ENCODE peak calls at places on chromosomes 7 and 10, in four cellular contexts. W is heart right ventricle, Y is IMR-90, H is upper lobe of right lung. Z is an unnamed sample.
A peak's percentile ranks its signal among the peaks of the same experiment; 100 is the strongest.

GRCh38 chr10:93288679-93289634 is 193.2 kb downstream of the MYOF start:
- DNase-seq in W (peak; percentile 61), Y (peak; percentile 84), H (peak; percentile 69), Z (peak; percentile 60)

GRCh38 chr10:48463318-48464003 is 141.4 kb downstream of the ARHGAP22 start:
- DNase-seq in W (no peak), Y (no peak), H (peak; percentile 64), Z (peak; percentile 62)

GRCh38 chr10:124640538-124641231 is 103.5 kb downstream of the FAM53B start:
- DNase-seq in W (no peak), Y (no peak), H (peak; percentile 87), Z (peak; percentile 51)

GRCh38 chr7:88791891-88792290 is 3.6 kb downstream of the TEX47 start:
- DNase-seq in W (no peak), Y (no peak), H (no peak), Z (no peak)

GRCh38 chr10:117534321-117535044 is 8.1 kb upstream of the EMX2 start:
- DNase-seq in W (no peak), Y (no peak), H (no peak), Z (peak; percentile 39)

GRCh38 chr7:120842131-120842621 is 15.8 kb downstream of the TSPAN12 start:
- DNase-seq in W (no peak), Y (no peak), H (no peak), Z (no peak)

GRCh38 chr7:954330-955238 is at the start of gene ADAP1:
- DNase-seq in W (no peak), Y (peak; percentile 47), H (peak; percentile 82), Z (peak; percentile 81)

GRCh38 chr7:106752345-106752744 is 91.4 kb upstream of the CCDC71L start:
- DNase-seq in W (no peak), Y (no peak), H (no peak), Z (no peak)

GRCh38 chr7:130273081-130273699 is 6.5 kb downstream of the CPA2 start:
- DNase-seq in W (no peak), Y (peak; percentile 48), H (no peak), Z (peak; percentile 55)

GRCh38 chr7:152872061-152872744 is 112.7 kb downstream of the ACTR3B start:
- DNase-seq in W (no peak), Y (no peak), H (peak; percentile 51), Z (no peak)

GRCh38 chr10:34766811-34767516 is 48.1 kb downstream of the PARD3 start:
- DNase-seq in W (no peak), Y (no peak), H (no peak), Z (no peak)

GRCh38 chr10:20474064-20474463 is 423.0 kb downstream of the NEBL start:
- DNase-seq in W (no peak), Y (no peak), H (no peak), Z (no peak)

GRCh38 chr7:142669074-142669654 is 80.1 kb upstream of the PRSS1 start:
- DNase-seq in W (no peak), Y (peak; percentile 3), H (no peak), Z (no peak)

GRCh38 chr7:148697256-148697841 is 1.4 kb upstream of the CUL1 start:
- DNase-seq in W (peak; percentile 67), Y (peak; percentile 63), H (no peak), Z (peak; percentile 55)

GRCh38 chr10:59954296-59954695 is 47.9 kb upstream of the CCDC6 start:
- DNase-seq in W (no peak), Y (peak; percentile 1), H (no peak), Z (no peak)

GRCh38 chr7:81632418-81632817 is 137.4 kb downstream of the HGF start:
- DNase-seq in W (no peak), Y (peak; percentile 37), H (no peak), Z (no peak)

GRCh38 chr7:151431281-151431767 is 8.6 kb downstream of the CRYGN start:
- DNase-seq in W (no peak), Y (no peak), H (peak; percentile 35), Z (no peak)

GRCh38 chr10:1408656-1409358 is 328.5 kb downstream of the ADARB2 start:
- DNase-seq in W (no peak), Y (no peak), H (no peak), Z (no peak)

GRCh38 chr7:20417260-20417659 is 86.6 kb downstream of the ITGB8 start:
- DNase-seq in W (no peak), Y (no peak), H (no peak), Z (no peak)

GRCh38 chr7:93055543-93056107 is 62.2 kb downstream of the SAMD9 start:
- DNase-seq in W (no peak), Y (peak; percentile 62), H (no peak), Z (no peak)

DNA sequence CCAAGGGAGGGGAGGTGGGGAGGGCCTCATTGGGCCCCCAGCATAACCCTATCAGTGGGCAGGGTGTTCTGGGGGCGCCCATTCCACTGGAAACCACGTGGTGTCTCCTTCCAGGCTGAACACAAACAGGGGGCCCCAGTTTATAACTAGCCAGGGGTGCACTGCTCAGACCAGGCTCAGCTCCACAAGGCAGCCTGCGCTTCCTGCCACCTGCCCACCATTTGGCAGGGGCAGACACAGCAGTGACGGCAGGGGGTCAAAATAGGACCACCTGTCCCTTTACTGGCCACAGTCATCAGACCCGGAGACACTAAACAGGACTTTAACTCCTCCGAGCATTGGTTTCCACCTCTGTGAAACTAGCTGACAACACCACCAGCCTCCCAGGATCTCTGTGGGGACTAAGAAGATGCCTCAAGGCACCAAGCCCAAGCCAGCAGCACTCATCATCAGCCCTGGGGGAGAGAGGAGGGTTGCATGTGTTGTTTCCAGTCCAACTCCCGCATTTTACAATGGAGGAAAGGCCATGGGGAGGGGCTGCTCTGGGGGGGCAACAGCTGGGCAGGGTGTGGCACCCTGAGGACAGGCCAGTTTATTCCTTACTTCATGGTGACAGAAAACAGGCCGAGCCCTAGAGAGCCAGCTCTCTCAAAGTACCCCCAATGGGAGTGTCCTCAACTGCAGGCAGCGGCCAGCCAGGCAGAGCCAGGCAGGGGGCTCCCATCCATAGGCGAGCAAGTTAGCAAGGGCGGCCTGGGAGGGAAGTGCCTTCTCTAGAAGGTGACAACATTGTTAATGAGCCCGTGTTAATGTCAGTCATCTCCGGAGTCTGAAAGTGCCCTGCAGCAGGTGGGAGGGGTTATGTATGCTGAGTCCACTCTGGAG is 127.6 kb downstream of the TNS3 start:
- DNase-seq in W (no peak), Y (peak; percentile 29), H (peak; percentile 63), Z (no peak)
- H3K4me1 ChIP-seq in W (peaks cover 62% of the 10 kb centered on the region), Y (peaks cover 48% of the 10 kb centered on the region), H (peaks cover 64% of the 10 kb centered on the region), Z (peaks cover 16% of the 10 kb centered on the region)

GRCh38 chr10:74937446-74937935 is 111.1 kb downstream of the KAT6B start:
- DNase-seq in W (no peak), Y (no peak), H (no peak), Z (no peak)
- H3K27me3 ChIP-seq in W (no peaks in the 10 kb centered on the region), Y (no peaks in the 10 kb centered on the region), H (no peaks in the 10 kb centered on the region), Z (no peaks in the 10 kb centered on the region)

GRCh38 chr10:62063795-62064472 is 162.4 kb downstream of the ARID5B start:
- DNase-seq in W (no peak), Y (peak; percentile 65), H (no peak), Z (no peak)
- H3K4me1 ChIP-seq in W (peaks cover 68% of the 10 kb centered on the region), Y (peaks cover 16% of the 10 kb centered on the region), H (peaks cover 22% of the 10 kb centered on the region), Z (peaks cover 9% of the 10 kb centered on the region)

GRCh38 chr7:101722247-101722646 is 93.2 kb upstream of the MYL10 start:
- DNase-seq in W (no peak), Y (peak; percentile 63), H (no peak), Z (no peak)

GRCh38 chr7:101725911-101726310 is 91.5 kb upstream of the CUX1 start:
- DNase-seq in W (no peak), Y (no peak), H (no peak), Z (no peak)

GRCh38 chr7:101724957-101725356 is 92.5 kb upstream of the CUX1 start:
- DNase-seq in W (no peak), Y (no peak), H (no peak), Z (no peak)

GRCh38 chr7:101727184-101727583 is 90.2 kb upstream of the CUX1 start:
- DNase-seq in W (no peak), Y (no peak), H (no peak), Z (no peak)

GRCh38 chr7:101723835-101724234 is 93.6 kb upstream of the CUX1 start:
- DNase-seq in W (no peak), Y (no peak), H (no peak), Z (no peak)
- H3K27me3 ChIP-seq in W (peaks cover 18% of the 10 kb centered on the region), Y (no peaks in the 10 kb centered on the region), H (no peaks in the 10 kb centered on the region), Z (no peaks in the 10 kb centered on the region)

GRCh38 chr7:86970986-86971385 is 88.5 kb downstream of the ELAPOR2 start:
- DNase-seq in W (no peak), Y (no peak), H (no peak), Z (no peak)

GRCh38 chr7:86968618-86969017 is 90.8 kb downstream of the ELAPOR2 start:
- DNase-seq in W (no peak), Y (no peak), H (no peak), Z (no peak)

GRCh38 chr7:86969865-86970264 is 89.6 kb downstream of the ELAPOR2 start:
- DNase-seq in W (no peak), Y (no peak), H (no peak), Z (no peak)

GRCh38 chr7:86972072-86972471 is 87.4 kb downstream of the ELAPOR2 start:
- DNase-seq in W (no peak), Y (no peak), H (no peak), Z (no peak)

DNA sequence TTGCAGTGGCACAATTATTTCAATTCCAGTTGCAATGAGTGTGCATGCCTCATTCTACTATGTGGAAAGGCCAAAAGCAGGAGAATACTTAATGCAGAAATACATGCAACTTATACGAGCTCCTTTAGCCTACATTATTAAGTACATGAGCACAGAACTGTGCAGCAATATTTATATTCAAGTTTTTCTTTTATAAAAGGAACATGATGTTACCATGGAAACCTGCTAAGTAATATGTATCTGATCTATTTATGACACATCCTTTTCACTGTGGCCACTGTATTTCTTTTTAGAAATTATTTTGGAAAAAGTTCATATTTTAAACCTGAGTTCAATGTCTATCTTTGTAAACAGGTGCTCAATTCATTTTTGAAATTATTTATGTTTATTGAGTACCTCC is 88.9 kb downstream of the ELAPOR2 start:
- DNase-seq in W (no peak), Y (no peak), H (no peak), Z (no peak)
- H3K4me1 ChIP-seq in W (peaks cover 33% of the 10 kb centered on the region), Y (no peaks in the 10 kb centered on the region), H (no peaks in the 10 kb centered on the region), Z (peaks cover 2% of the 10 kb centered on the region)

GRCh38 chr7:155447603-155448002 is 10.3 kb upstream of the EN2 start:
- DNase-seq in W (no peak), Y (no peak), H (no peak), Z (no peak)
- H3K27me3 ChIP-seq in W (peaks cover 98% of the 10 kb centered on the region), Y (peaks cover 55% of the 10 kb centered on the region), H (peaks cover 60% of the 10 kb centered on the region), Z (no peaks in the 10 kb centered on the region)

Z was measured in right cardiac atrium.